ENCODE peak calls at places on chromosomes 16 and 17, in six cellular contexts. I, J, L, D, Q and S are unnamed samples.

GRCh38 chr16:89084411-89084810 is 9.2 kb upstream of the ACSF3 start:
- DNase-seq in I (peak), Q (no peak), D (no peak), L (no peak), J (no peak), S (no peak)

GRCh38 chr17:61537264-61537771 is 53.7 kb downstream of the NACA2 start:
- DNase-seq in J (no peak), L (no peak), Q (no peak), D (no peak), I (no peak), S (no peak)

GRCh38 chr16:13779676-13780075 is 140.3 kb upstream of the ERCC4 start:
- DNase-seq in D (no peak), L (no peak), J (no peak), Q (no peak), I (no peak), S (no peak)

GRCh38 chr17:31582151-31582907 is 190.9 kb downstream of the RAB11FIP4 start:
- DNase-seq in L (no peak), D (no peak), Q (no peak), J (no peak), I (peak), S (peak)

GRCh38 chr17:3448059-3448630 is 14.5 kb upstream of the OR1E2 start:
- DNase-seq in D (no peak), Q (no peak), L (no peak), J (no peak), I (no peak), S (no peak)

GRCh38 chr16:56275076-56275475 is 83.8 kb downstream of the GNAO1 start:
- DNase-seq in Q (no peak), J (no peak), D (no peak), I (no peak), L (no peak), S (peak)

GRCh38 chr17:75557075-75557851 is 30.3 kb upstream of the MYO15B start:
- DNase-seq in I (no peak), D (no peak), Q (no peak), J (no peak), L (peak), S (no peak)

GRCh38 chr17:68085751-68086445 is 50.4 kb downstream of the KPNA2 start:
- DNase-seq in L (no peak), I (no peak), J (peak), Q (no peak), D (peak), S (no peak)

GRCh38 chr17:64212122-64212521 is 50.9 kb downstream of the TEX2 start:
- DNase-seq in I (no peak), Q (no peak), J (no peak), L (no peak), D (no peak), S (no peak)

GRCh38 chr17:15444805-15445204 is 22.6 kb downstream of the CDRT4 start:
- DNase-seq in Q (no peak), I (no peak), L (no peak), J (no peak), D (no peak), S (peak)

GRCh38 chr16:681746-682427 is 1.7 kb downstream of the STUB1 start:
- DNase-seq in I (no peak), L (no peak), J (no peak), D (no peak), Q (no peak), S (no peak)

GRCh38 chr16:8496364-8496763 is 93.9 kb downstream of the TMEM114 start:
- DNase-seq in I (no peak), J (no peak), L (no peak), D (no peak), Q (no peak), S (no peak)

GRCh38 chr16:68790130-68790761 is 53.1 kb upstream of the TANGO6 start:
- DNase-seq in L (peak), I (no peak), D (peak), Q (no peak), J (peak), S (peak)
- TF ChIP-seq POLR2AphosphoS5 in L (peak), I (no peak), D (peak), Q (no peak), J (no peak), S (no peak)

DNA sequence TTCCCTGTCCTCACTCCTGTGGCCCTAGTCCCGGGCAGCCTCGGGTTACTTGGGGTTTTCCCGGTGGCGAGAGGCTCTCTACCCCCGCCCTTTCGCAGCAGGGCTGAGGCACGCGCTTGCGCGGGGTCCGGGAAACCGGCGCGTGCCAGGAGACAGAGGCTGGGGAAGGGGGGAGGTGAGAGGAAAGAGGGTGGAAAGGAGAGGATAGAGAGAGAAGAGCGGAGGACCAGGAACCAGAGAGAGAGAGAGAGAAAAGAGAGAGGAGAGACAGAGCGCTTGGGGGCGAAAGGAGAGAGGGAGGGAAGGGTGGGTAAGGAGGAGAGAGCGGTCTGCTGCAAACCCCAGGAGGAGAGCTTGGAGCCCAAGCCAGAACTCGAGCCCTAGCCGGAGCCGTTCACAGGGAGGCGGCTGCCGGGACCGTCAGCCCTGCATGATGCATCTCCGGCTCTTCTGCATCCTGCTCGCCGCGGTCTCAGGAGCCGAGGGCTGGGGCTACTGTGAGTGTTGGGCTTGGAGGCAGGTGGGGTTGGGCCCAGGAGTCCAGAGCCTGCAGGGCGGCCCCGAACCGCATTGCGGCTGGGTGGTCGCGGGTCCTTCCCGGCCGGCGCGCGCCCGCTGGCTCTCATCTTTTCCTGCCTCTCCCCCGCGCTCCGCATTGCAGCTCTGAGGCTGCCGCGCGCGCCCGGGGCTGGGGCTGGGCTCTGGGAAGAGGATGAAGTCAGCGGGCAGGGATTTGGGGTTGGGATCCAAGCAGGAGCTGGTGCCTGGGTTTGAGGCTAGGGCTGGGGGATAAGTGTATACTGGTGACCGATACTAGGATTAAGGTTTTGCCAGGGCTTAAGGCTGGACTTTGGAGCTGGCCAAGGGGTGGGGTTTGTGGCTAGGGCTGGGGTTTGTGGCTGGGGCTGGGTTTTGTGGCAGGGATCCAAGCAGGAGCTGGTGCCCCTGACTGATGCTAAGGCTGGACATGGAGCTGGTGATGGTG is at the start of gene CNTNAP1:
- DNase-seq in D (no peak), J (peak), L (no peak), Q (peak), I (no peak), S (peak)
- TF ChIP-seq POLR2AphosphoS5 in D (no peak), J (peak), L (no peak), Q (no peak), I (peak), S (peak)

DNA sequence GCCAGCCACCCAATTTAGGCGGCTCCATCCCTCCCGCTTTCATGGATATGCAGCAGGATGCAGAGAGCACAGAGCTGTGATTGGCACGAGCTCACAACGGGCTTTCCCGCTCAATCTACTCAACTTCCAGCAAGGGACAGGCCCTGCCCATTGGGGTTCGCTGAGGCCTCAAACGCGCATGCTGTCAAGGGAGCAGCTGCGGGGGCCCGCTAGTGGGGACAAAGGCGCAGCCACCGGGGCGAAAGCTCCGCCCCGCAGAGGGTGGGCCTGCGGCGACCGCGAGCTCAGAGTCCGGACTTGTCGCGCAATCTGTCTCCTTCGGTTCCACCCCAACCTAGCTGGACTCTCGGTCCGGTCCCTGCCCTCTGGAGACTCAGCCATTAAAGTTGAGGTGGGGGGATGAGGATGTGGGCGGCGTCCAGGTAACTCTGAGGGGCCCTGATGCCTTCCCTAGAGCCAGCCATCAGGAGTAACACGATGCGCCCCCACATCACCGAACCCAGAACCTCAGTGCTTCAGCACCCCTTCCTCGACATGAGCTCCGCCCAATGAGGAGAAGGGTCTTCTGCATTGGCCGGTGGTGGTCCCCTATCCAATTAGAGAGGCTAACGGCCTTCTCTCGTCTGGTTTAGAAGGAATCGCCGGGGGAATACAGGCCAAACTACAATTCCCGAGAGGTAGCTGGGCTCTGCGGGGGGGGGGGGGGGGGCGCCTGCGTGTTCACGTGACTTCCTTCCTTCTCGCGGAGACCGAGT is 489 bp upstream of the NFATC3 start:
- DNase-seq in J (peak), Q (peak), L (peak), D (peak), I (peak), S (peak)
- TF ChIP-seq POLR2AphosphoS5 in J (peak), Q (peak), L (peak), D (peak), I (peak), S (peak)

DNA sequence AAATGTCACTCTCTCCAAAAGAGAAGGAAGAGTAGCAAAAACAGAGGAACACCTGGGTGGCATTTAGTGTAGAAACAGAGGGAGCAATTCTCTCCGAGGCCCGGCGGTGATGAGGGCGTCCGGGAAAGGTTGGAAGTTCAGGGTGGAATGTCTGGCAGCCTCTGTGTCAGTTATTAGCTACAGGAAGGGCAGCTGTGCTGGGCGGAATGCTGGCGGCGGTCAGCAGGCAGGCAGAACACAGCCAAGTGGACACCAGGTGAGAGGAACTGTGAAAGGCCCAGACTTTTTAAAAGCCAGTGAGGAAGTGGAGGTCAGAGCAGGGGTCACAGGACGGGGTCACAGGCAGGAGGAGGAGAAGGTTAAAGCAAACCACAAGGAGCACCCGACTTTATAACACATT is 238.1 kb downstream of the NTN1 start:
- DNase-seq in D (no peak), J (no peak), L (no peak), I (no peak), Q (no peak), S (no peak)
- TF ChIP-seq POLR2AphosphoS5 in D (no peak), J (no peak), L (no peak), I (peak), Q (no peak), S (peak)